ENCODE peak calls at places on chromosomes 2 and 18, in eight cellular contexts. One of them, this sample, is unnamed.

GRCh38 chr2:101725515-101726192 is 28.1 kb downstream of the MAP4K4 start:
- DNase-seq in RCC 7860: no peak
- DNase-seq in prostate gland: no peak
- DNase-seq in T-helper 2 cell: no peak
- DNase-seq in GM13976: no peak
- DNase-seq in stimulated activated naive CD4-positive, alpha-beta T cell: no peak
- DNase-seq in NCI-H2029 treated with DMSO at 0.1 percent for 48 hours: no peak
- DNase-seq in cardiac fibroblast: peak; percentile 54
- DNase-seq in this sample: no peak

GRCh38 chr2:62489162-62489561 is 16.8 kb downstream of the TMEM17 start:
- DNase-seq in RCC 7860: no peak
- DNase-seq in prostate gland: no peak
- DNase-seq in T-helper 2 cell: no peak
- DNase-seq in GM13976: no peak
- DNase-seq in stimulated activated naive CD4-positive, alpha-beta T cell: no peak
- DNase-seq in NCI-H2029 treated with DMSO at 0.1 percent for 48 hours: no peak
- DNase-seq in cardiac fibroblast: peak; percentile 54
- DNase-seq in this sample: no peak

GRCh38 chr2:27212626-27213471 is 781 bp upstream of the SLC5A6 start:
- DNase-seq in RCC 7860: peak; percentile 27
- DNase-seq in prostate gland: no peak
- DNase-seq in T-helper 2 cell: peak; percentile 64
- DNase-seq in GM13976: no peak
- DNase-seq in stimulated activated naive CD4-positive, alpha-beta T cell: peak; percentile 75
- DNase-seq in NCI-H2029 treated with DMSO at 0.1 percent for 48 hours: no peak
- DNase-seq in cardiac fibroblast: peak; percentile 78
- DNase-seq in this sample: peak; percentile 22

GRCh38 chr2:197179744-197180498 is 130.7 kb downstream of the ANKRD44 start:
- DNase-seq in RCC 7860: no peak
- DNase-seq in prostate gland: no peak
- DNase-seq in T-helper 2 cell: no peak
- DNase-seq in GM13976: no peak
- DNase-seq in stimulated activated naive CD4-positive, alpha-beta T cell: no peak
- DNase-seq in NCI-H2029 treated with DMSO at 0.1 percent for 48 hours: no peak
- DNase-seq in cardiac fibroblast: peak; percentile 92
- DNase-seq in this sample: peak; percentile 98

GRCh38 chr2:231613054-231613654 is 20.5 kb downstream of the TEX44 start:
- DNase-seq in RCC 7860: no peak
- DNase-seq in prostate gland: no peak
- DNase-seq in T-helper 2 cell: no peak
- DNase-seq in GM13976: no peak
- DNase-seq in stimulated activated naive CD4-positive, alpha-beta T cell: no peak
- DNase-seq in NCI-H2029 treated with DMSO at 0.1 percent for 48 hours: no peak
- DNase-seq in cardiac fibroblast: peak; percentile 32
- DNase-seq in this sample: no peak

GRCh38 chr2:43519711-43520221 is 76.1 kb downstream of the THADA start:
- DNase-seq in RCC 7860: peak; percentile 60
- DNase-seq in prostate gland: peak; percentile 82
- DNase-seq in T-helper 2 cell: no peak
- DNase-seq in GM13976: no peak
- DNase-seq in stimulated activated naive CD4-positive, alpha-beta T cell: no peak
- DNase-seq in NCI-H2029 treated with DMSO at 0.1 percent for 48 hours: peak; percentile 56
- DNase-seq in cardiac fibroblast: peak; percentile 99
- DNase-seq in this sample: peak; percentile 82

GRCh38 chr2:25073025-25073424 is 31.1 kb downstream of the EFR3B start:
- DNase-seq in RCC 7860: no peak
- DNase-seq in prostate gland: no peak
- DNase-seq in T-helper 2 cell: no peak
- DNase-seq in GM13976: no peak
- DNase-seq in stimulated activated naive CD4-positive, alpha-beta T cell: no peak
- DNase-seq in NCI-H2029 treated with DMSO at 0.1 percent for 48 hours: peak; percentile 80
- DNase-seq in cardiac fibroblast: no peak
- DNase-seq in this sample: no peak

GRCh38 chr2:795245-796041 is 118.2 kb upstream of the TMEM18 start:
- DNase-seq in RCC 7860: no peak
- DNase-seq in prostate gland: no peak
- DNase-seq in T-helper 2 cell: no peak
- DNase-seq in GM13976: no peak
- DNase-seq in stimulated activated naive CD4-positive, alpha-beta T cell: no peak
- DNase-seq in NCI-H2029 treated with DMSO at 0.1 percent for 48 hours: no peak
- DNase-seq in cardiac fibroblast: no peak
- DNase-seq in this sample: no peak

GRCh38 chr2:50901510-50901909 is 130.4 kb downstream of the NRXN1 start:
- DNase-seq in RCC 7860: no peak
- DNase-seq in prostate gland: no peak
- DNase-seq in T-helper 2 cell: no peak
- DNase-seq in GM13976: no peak
- DNase-seq in stimulated activated naive CD4-positive, alpha-beta T cell: no peak
- DNase-seq in NCI-H2029 treated with DMSO at 0.1 percent for 48 hours: no peak
- DNase-seq in cardiac fibroblast: no peak
- DNase-seq in this sample: no peak

GRCh38 chr2:120368086-120368485 is 22.1 kb downstream of the INHBB start:
- DNase-seq in RCC 7860: peak; percentile 66
- DNase-seq in prostate gland: no peak
- DNase-seq in T-helper 2 cell: no peak
- DNase-seq in GM13976: no peak
- DNase-seq in stimulated activated naive CD4-positive, alpha-beta T cell: no peak
- DNase-seq in NCI-H2029 treated with DMSO at 0.1 percent for 48 hours: no peak
- DNase-seq in cardiac fibroblast: no peak
- DNase-seq in this sample: no peak

GRCh38 chr2:180652794-180653193 is 327.6 kb upstream of the UBE2E3 start:
- DNase-seq in RCC 7860: no peak
- DNase-seq in prostate gland: no peak
- DNase-seq in T-helper 2 cell: no peak
- DNase-seq in GM13976: no peak
- DNase-seq in stimulated activated naive CD4-positive, alpha-beta T cell: no peak
- DNase-seq in NCI-H2029 treated with DMSO at 0.1 percent for 48 hours: no peak
- DNase-seq in cardiac fibroblast: no peak
- DNase-seq in this sample: no peak

GRCh38 chr2:219836647-219837177 is 209.3 kb downstream of the SLC4A3 start:
- DNase-seq in RCC 7860: no peak
- DNase-seq in prostate gland: no peak
- DNase-seq in T-helper 2 cell: no peak
- DNase-seq in GM13976: no peak
- DNase-seq in stimulated activated naive CD4-positive, alpha-beta T cell: no peak
- DNase-seq in NCI-H2029 treated with DMSO at 0.1 percent for 48 hours: no peak
- DNase-seq in cardiac fibroblast: peak; percentile 15
- DNase-seq in this sample: no peak

GRCh38 chr2:8531481-8531880 is 150.4 kb upstream of the ID2 start:
- DNase-seq in RCC 7860: no peak
- DNase-seq in prostate gland: no peak
- DNase-seq in T-helper 2 cell: no peak
- DNase-seq in GM13976: no peak
- DNase-seq in stimulated activated naive CD4-positive, alpha-beta T cell: no peak
- DNase-seq in NCI-H2029 treated with DMSO at 0.1 percent for 48 hours: no peak
- DNase-seq in cardiac fibroblast: no peak
- DNase-seq in this sample: no peak

GRCh38 chr2:239693330-239693729 is 292.5 kb upstream of the HDAC4 start:
- DNase-seq in RCC 7860: no peak
- DNase-seq in prostate gland: no peak
- DNase-seq in T-helper 2 cell: no peak
- DNase-seq in GM13976: no peak
- DNase-seq in stimulated activated naive CD4-positive, alpha-beta T cell: no peak
- DNase-seq in NCI-H2029 treated with DMSO at 0.1 percent for 48 hours: no peak
- DNase-seq in cardiac fibroblast: no peak
- DNase-seq in this sample: no peak

GRCh38 chr18:29145993-29146539 is 969.1 kb upstream of the CDH2 start:
- DNase-seq in RCC 7860: no peak
- DNase-seq in prostate gland: no peak
- DNase-seq in T-helper 2 cell: no peak
- DNase-seq in GM13976: no peak
- DNase-seq in stimulated activated naive CD4-positive, alpha-beta T cell: no peak
- DNase-seq in NCI-H2029 treated with DMSO at 0.1 percent for 48 hours: no peak
- DNase-seq in cardiac fibroblast: no peak
- DNase-seq in this sample: no peak

GRCh38 chr2:109457366-109457765 is 156.4 kb downstream of the SEPTIN10 start:
- DNase-seq in RCC 7860: no peak
- DNase-seq in prostate gland: no peak
- DNase-seq in T-helper 2 cell: no peak
- DNase-seq in GM13976: no peak
- DNase-seq in stimulated activated naive CD4-positive, alpha-beta T cell: no peak
- DNase-seq in NCI-H2029 treated with DMSO at 0.1 percent for 48 hours: no peak
- DNase-seq in cardiac fibroblast: no peak
- DNase-seq in this sample: no peak

GRCh38 chr2:46335404-46335965 is 38.3 kb downstream of the EPAS1 start:
- DNase-seq in RCC 7860: no peak
- DNase-seq in prostate gland: no peak
- DNase-seq in T-helper 2 cell: no peak
- DNase-seq in GM13976: no peak
- DNase-seq in stimulated activated naive CD4-positive, alpha-beta T cell: no peak
- DNase-seq in NCI-H2029 treated with DMSO at 0.1 percent for 48 hours: peak; percentile 16
- DNase-seq in cardiac fibroblast: peak; percentile 93
- DNase-seq in this sample: no peak